ENCODE peak calls at places on chromosomes 2 and 18, in four cellular contexts. F, K, V and B are unnamed samples.

GRCh38 chr2:217988840-217989204 is 14.0 kb downstream of the TNS1 start:
- DNase-seq in F (no peak), K (no peak), V (no peak), B (no peak)

GRCh38 chr2:69456154-69456553 is 18.9 kb upstream of the NFU1 start:
- DNase-seq in F (no peak), K (no peak), V (no peak), B (no peak)

GRCh38 chr18:42041793-42042192 is 86.8 kb downstream of the PIK3C3 start:
- DNase-seq in F (no peak), K (no peak), V (no peak), B (no peak)

GRCh38 chr2:227043981-227044380 is 120.0 kb downstream of the COL4A4 start:
- DNase-seq in F (no peak), K (no peak), V (no peak), B (no peak)

GRCh38 chr2:194155406-194155805 is 1501.6 kb upstream of the SLC39A10 start:
- DNase-seq in F (no peak), K (no peak), V (no peak), B (no peak)

GRCh38 chr2:127463155-127463991 is 45.1 kb downstream of the PROC start:
- DNase-seq in F (no peak), K (peak), V (no peak), B (no peak)

GRCh38 chr2:83069724-83070123 is 1389.4 kb downstream of the SUCLG1 start:
- DNase-seq in F (no peak), K (no peak), V (no peak), B (no peak)

GRCh38 chr2:127320586-127321275 is 26.8 kb upstream of the ERCC3 start:
- DNase-seq in F (no peak), K (no peak), V (no peak), B (no peak)

GRCh38 chr18:30763913-30764350 is 278.6 kb downstream of the DSC3 start:
- DNase-seq in F (no peak), K (no peak), V (no peak), B (no peak)

DNA sequence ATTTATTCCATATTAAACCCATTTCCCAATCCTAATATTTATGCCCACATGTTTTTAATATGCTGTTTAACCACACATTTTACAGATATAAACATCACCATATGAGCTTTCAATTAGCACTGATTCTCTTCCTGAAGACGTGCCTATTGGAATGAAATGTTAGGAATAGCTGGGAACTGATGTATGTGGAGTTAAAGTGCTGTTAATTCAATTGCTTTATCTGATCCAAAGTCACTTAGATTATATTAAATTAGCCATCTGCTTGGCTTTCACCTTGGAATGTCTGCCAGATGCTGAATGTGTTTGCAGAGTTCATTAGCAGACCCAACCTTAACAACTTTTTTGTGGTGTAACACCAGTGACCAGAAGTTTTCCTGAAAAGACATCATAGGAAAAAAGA is 942.9 kb upstream of the KLHL29 start:
- DNase-seq in F (no peak), K (no peak), V (no peak), B (no peak)
- TF ChIP-seq TAF1 in F (no peak), K (no peak), V (no peak), B (no peak)

GRCh38 chr2:190649798-190650390 is 1.0 kb downstream of the NAB1 start:
- DNase-seq in F (no peak), K (no peak), V (peak), B (no peak)

GRCh38 chr2:190651413-190651812 is 2.5 kb downstream of the NAB1 start:
- DNase-seq in F (no peak), K (no peak), V (no peak), B (no peak)

GRCh38 chr2:190648289-190649034 is 421 bp upstream of the NAB1 start:
- DNase-seq in F (peak), K (peak), V (peak), B (peak)

GRCh38 chr2:190646780-190647626 is 1.9 kb upstream of the NAB1 start:
- DNase-seq in F (no peak), K (no peak), V (no peak), B (no peak)

GRCh38 chr2:190649035-190649797 is at the start of gene NAB1:
- DNase-seq in F (no peak), K (peak), V (peak), B (peak)
- TF ChIP-seq POLR2A in F (no peak), K (peak), V (peak), B (no peak)

GRCh38 chr2:98778153-98778552 is 47.2 kb upstream of the MGAT4A start:
- DNase-seq in F (no peak), K (no peak), V (no peak), B (no peak)
- TF ChIP-seq TAF1 in F (no peak), K (no peak), V (no peak), B (no peak)

DNA sequence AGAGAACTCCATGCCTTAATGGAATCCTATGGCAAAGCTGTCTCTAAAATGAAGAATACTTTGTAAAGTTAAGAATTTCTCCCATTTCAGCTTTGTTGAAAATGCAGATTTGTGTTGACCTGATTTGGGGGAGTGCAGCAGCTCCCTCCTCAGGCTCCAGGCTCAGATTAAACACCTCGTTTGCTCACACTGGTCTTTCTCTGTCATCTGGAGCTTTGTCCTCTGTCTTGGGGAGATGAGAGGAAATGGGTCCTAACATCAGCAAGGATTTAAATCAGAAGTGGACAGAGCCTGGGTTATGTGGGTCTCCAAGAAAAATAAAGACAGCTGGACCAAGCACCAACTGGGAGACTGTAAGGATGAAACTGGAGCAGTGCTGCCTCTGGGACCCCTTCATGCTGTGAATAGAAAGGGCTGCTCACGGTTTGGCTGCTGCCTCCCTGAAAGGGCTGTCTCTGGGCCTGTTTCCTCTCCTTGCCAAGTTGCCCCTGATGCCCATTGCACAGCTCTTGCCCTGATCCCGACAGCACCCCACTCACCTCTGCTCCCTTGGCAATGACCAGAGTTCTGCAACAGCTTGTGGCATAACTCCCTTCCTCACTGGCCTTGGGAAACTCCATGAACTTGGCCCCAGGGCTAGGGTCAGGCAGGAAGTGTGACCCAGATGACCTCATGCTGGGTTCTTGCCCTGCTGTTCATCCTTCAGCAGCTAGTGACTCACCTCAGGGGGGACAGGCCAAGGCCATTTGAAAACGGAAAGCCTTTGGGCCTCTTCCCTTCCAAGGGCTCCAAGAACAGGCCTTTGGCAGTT is 197.2 kb downstream of the CYP26B1 start:
- DNase-seq in F (no peak), K (no peak), V (no peak), B (no peak)
- TF ChIP-seq POLR2A in F (no peak), K (no peak), V (no peak), B (no peak)

GRCh38 chr18:78133729-78134128 is 845.9 kb upstream of the SALL3 start:
- DNase-seq in F (no peak), K (no peak), V (no peak), B (no peak)

GRCh38 chr18:78138993-78139496 is 840.6 kb upstream of the SALL3 start:
- DNase-seq in F (no peak), K (no peak), V (no peak), B (no peak)

GRCh38 chr18:78140294-78140693 is 839.3 kb upstream of the SALL3 start:
- DNase-seq in F (no peak), K (no peak), V (no peak), B (no peak)

DNA sequence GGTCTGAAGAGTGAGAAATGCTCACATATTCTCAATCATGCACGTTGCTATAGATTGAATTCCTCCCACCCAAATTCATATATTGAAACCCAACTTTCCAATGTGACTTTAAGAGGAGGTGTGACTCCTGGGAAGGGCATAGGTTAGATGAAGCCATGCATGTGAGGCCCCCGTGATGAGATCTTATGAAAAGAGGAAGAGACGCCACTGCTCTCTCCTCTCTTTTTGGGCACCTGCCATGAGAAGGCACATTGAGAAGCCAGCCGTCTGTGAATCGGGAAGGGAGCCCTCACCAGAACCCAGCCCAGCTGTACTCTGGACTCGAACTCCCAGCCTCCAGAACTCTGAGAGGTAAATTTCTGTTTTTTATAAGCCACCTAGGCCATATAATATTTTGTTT is 842.6 kb upstream of the SALL3 start:
- DNase-seq in F (no peak), K (no peak), V (no peak), B (no peak)
- TF ChIP-seq TAF1 in F (no peak), K (no peak), V (no peak), B (no peak)

DNA sequence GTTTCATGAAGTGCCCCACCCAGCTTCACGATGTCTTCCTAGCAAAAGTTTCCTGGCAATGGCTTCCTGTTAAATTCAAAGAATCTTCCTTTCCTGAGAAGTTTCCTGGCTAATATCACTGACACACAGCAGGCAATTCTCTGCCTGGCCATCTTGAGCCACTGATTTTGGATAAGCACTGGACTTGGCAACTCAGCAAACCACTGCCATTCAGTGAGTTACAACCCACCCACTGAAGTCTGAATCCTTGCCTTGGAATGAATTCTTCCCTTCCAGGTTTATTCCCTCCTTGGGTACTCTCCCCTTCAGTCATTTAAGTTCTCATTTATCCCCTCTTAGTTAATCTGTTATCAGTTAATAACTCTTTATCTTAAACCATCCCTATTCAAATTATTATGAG is 426.0 kb downstream of the MBD2 start:
- DNase-seq in F (no peak), K (no peak), V (no peak), B (no peak)
- TF ChIP-seq POLR2A in F (no peak), K (no peak), V (no peak), B (no peak)